ENCODE peak calls at places on chromosomes 12 and 14, in four cellular contexts. G is adrenal gland, H is endodermal cell, Z is OCI-LY7. P is an unnamed sample. For H3K9me3 and H3K4me1, the result is how much of the 10 kb centered on the place peaks cover.

GRCh38 chr12:5548152-5548933 is 116.4 kb downstream of the NTF3 start:
- DNase-seq in G (no peak), H (peak), Z (no peak), P (no peak)

GRCh38 chr12:110316861-110317260 is 35.8 kb downstream of the ATP2A2 start:
- DNase-seq in G (no peak), H (no peak), Z (no peak), P (no peak)

GRCh38 chr14:25887251-25887908 is 710.5 kb downstream of the NOVA1 start:
- DNase-seq in G (no peak), H (no peak), Z (no peak), P (no peak)

GRCh38 chr14:71533396-71533795 is 398.8 kb upstream of the RGS6 start:
- DNase-seq in G (no peak), H (no peak), Z (no peak), P (no peak)

GRCh38 chr14:103500148-103500990 is 22.3 kb downstream of the CKB start:
- DNase-seq in G (peak), H (peak), Z (peak), P (peak)

GRCh38 chr12:114669501-114670256 is 14.3 kb downstream of the TBX3 start:
- DNase-seq in G (peak), H (peak), Z (no peak), P (no peak)

GRCh38 chr14:53596845-53597525 is 359.6 kb downstream of the BMP4 start:
- DNase-seq in G (no peak), H (no peak), Z (no peak), P (no peak)

GRCh38 chr14:103879570-103880333 is 32.4 kb upstream of the PPP1R13B start:
- DNase-seq in G (peak), H (peak), Z (no peak), P (no peak)

GRCh38 chr12:93783827-93784226 is 106.7 kb downstream of the CRADD start:
- DNase-seq in G (no peak), H (no peak), Z (no peak), P (no peak)

GRCh38 chr14:34219661-34220060 is 242.4 kb downstream of the SPTSSA start:
- DNase-seq in G (no peak), H (no peak), Z (no peak), P (no peak)

GRCh38 chr12:25958254-25959068 is at the start of gene RASSF8:
- DNase-seq in G (peak), H (peak), Z (no peak), P (no peak)

GRCh38 chr12:65798903-65799302 is 25.4 kb upstream of the HMGA2 start:
- DNase-seq in G (no peak), H (peak), Z (no peak), P (no peak)

GRCh38 chr12:2126676-2127406 is 74.1 kb downstream of the CACNA1C start:
- DNase-seq in G (no peak), H (no peak), Z (no peak), P (no peak)

GRCh38 chr12:50043854-50044253 is 13.5 kb upstream of the ASIC1 start:
- DNase-seq in G (no peak), H (no peak), Z (no peak), P (no peak)

GRCh38 chr12:91139264-91139663 is 28.0 kb upstream of the LUM start:
- DNase-seq in G (no peak), H (no peak), Z (no peak), P (no peak)

GRCh38 chr12:34601689-34602088 is 579.4 kb downstream of the ALG10 start:
- DNase-seq in G (no peak), H (no peak), Z (no peak), P (no peak)

GRCh38 chr12:34600592-34601462 is 578.5 kb downstream of the ALG10 start:
- DNase-seq in G (no peak), H (no peak), Z (no peak), P (no peak)

GRCh38 chr12:34603382-34604035 is 581.2 kb downstream of the ALG10 start:
- DNase-seq in G (peak), H (no peak), Z (no peak), P (no peak)

GRCh38 chr12:34604227-34604626 is 581.9 kb downstream of the ALG10 start:
- DNase-seq in G (no peak), H (no peak), Z (no peak), P (no peak)

DNA sequence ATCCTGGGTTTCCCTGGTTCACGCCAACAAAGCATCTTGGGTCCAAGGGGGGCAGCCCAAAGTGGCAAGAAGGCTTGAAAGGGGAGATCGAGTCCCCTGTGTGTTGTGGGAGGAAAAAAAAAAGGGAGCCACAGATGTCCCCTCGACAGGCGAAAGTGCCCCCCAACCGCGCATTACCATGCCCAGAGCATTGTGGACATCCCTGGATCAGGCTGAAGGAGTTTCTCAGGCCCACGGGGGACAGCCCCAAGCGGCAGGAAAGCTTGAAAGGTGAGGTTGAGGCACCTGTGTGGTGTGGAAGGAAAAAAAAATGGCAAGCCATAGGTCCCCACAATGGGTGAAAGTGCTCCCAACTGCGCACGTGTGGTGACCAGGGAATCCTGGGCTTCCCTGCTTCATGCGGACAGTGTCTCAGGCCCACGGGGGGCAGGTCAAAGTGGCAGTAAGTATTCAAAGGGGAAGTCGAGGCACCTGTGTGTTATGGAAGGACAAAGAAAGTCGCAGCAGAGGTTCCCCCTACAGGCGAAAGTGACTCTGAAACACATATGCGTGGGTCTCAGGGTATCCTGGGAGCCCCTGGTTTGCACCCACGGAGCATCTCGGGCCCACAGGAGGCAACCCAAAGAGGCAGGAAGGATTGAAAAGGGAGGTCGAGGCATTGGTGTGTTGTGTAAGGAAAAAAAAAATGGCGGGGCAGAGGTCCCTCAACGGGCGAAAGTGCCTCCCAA is 580.1 kb downstream of the ALG10 start:
- DNase-seq in G (peak), H (no peak), Z (no peak), P (no peak)
- H3K9me3 ChIP-seq in G (under half), H (under half), Z (under half), P (under half)

GRCh38 chr12:60052483-60052882 is 456.7 kb downstream of the SLC16A7 start:
- DNase-seq in G (no peak), H (no peak), Z (no peak), P (no peak)
- H3K4me1 ChIP-seq in G (under half), H (under half), Z (under half), P (under half)

GRCh38 chr12:61290473-61290872 is 969.7 kb upstream of the USP15 start:
- DNase-seq in G (no peak), H (no peak), Z (no peak), P (no peak)
- H3K9me3 ChIP-seq in G (under half), H (half or more), Z (under half), P (under half)

DNA sequence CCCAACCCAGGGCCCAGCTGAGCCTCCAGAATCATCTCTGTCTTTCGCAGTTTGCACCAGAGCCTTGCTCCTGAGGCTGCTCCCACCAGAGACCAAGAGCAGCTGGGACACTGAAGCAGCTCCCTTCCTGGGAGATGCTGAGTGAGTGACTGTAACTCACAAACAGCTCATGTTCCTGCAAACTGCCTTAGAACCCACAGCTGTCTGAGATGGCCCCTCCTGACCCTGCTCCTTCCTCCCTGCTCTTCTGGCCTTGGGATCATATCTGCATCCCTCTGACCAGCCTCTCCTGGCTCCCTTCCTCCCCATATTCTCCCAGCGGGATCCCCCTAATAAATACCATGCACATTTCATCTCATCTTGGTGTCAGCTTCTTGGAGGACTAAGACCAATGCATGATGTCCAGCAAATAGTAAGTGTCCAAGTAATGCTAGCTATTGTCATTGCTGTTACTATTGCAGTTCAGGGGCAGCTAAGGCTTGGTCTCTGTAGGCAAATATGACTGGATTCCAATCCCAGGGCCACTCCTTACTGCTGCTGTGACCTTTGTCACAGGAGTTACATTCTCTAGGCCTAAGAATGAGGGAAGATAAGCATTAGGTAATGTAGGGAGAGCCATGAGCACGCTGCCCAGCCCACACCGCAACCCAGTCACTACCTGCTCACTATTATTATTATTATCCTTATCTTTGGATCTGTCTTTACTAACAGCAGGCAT is 47.9 kb downstream of the SYNE3 start:
- DNase-seq in G (no peak), H (no peak), Z (no peak), P (no peak)
- H3K4me1 ChIP-seq in G (under half), H (under half), Z (under half), P (under half)

GRCh38 chr12:38141239-38141638 is 175.3 kb upstream of the ALG10B start:
- DNase-seq in G (no peak), H (no peak), Z (no peak), P (no peak)

GRCh38 chr12:38141861-38142260 is 174.7 kb upstream of the ALG10B start:
- DNase-seq in G (no peak), H (no peak), Z (no peak), P (no peak)

GRCh38 chr12:38142974-38143373 is 173.6 kb upstream of the ALG10B start:
- DNase-seq in G (no peak), H (no peak), Z (no peak), P (no peak)

GRCh38 chr12:38144049-38144448 is 172.5 kb upstream of the ALG10B start:
- DNase-seq in G (no peak), H (no peak), Z (no peak), P (no peak)

DNA sequence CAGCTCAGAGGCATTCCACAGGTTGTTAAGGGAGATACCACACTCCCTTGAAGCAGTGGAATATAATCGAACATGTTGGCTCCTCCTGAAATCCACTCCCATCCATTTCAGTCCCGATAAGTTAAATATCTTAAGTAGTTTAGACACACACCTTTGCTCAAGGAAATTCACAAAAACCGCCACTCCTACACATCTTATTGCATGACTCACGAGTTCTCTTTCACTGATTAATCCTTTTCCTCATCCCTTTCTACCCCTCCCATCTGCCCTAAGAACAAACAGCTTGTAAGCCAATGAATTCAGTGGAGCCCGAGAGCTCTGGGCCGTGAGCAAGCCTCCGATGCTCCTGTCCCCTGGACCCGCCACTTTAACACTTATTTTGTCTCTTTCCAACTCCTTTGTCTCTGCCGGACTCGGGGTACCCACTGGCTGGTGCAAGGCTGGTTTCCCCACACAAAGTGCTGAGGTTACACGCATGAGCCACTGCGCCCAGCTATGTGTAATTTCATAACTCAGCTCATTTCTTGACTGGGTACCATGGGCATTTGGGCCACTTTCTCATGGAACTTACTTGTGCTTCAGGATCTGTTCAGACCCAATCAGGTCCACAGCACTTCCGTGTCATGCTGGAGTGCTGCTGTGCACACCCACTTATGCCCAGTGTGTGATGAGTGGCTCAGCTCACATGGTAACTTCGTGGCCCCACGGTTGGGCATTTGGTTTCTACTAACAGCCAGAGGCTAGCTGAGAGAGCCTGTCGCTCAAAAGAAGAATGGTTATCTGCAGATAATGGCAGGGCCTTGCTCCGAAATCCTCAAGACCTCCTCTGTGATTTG is 171.8 kb upstream of the ALG10B start:
- DNase-seq in G (no peak), H (no peak), Z (no peak), P (no peak)
- H3K9me3 ChIP-seq in G (under half), H (half or more), Z (under half), P (under half)

GRCh38 chr14:22888662-22889061 is 5.6 kb downstream of the REM2 start:
- DNase-seq in G (no peak), H (no peak), Z (peak), P (no peak)
- H3K4me1 ChIP-seq in G (under half), H (under half), Z (half or more), P (under half)

DNA sequence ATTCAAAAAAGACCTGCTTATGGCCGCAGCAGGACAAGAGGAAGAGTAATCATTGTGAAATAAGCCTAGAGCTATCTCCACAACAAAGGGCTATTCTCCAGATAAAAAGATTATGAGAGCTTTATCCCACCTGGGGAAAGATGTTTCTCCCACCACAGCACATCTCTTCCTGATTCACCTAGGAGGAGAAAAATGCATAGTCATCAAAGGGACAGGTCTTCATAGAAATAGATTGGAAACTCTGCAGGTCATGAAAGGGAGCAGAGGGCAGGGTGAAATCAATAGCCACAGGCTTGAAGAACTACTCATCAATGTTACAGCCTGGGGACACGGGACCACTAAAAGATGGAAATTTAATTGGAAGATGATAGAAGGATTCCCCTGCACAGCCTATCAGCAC is 453.8 kb upstream of the TMEM132C start:
- DNase-seq in G (no peak), H (no peak), Z (no peak), P (no peak)
- H3K9me3 ChIP-seq in G (under half), H (under half), Z (under half), P (under half)

DNA sequence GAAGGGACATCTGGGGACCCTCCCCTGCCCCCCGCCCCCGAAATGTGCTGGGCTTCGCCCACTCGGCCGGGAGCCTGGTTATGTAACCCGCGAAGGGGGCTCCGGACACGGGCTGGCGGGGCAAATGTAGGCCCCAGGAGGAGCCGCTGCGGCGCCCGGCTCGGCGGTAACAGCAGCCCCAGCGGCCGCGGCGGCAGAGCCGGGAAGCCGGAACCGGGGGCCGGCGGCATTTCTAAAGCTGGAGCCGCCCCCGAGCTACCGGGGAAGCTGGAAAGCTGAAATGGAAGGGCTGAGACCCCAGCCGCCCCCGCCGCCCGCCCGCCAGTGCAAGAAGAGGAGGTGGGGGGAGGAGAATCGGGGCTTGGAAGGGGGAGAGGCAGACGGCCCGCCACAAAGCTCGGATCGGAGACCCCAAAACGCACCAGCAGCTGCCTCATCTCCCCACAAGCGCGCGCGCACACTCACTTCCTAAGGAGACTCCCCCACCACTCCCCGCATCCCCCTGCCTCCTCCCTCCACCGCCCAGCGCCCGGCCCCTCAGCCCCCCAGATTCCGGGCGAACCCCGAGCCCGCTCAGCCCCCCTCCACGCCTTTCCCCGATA is 1.5 kb downstream of the KDM2B start:
- DNase-seq in G (no peak), H (peak), Z (peak), P (no peak)
- H3K4me1 ChIP-seq in G (half or more), H (under half), Z (under half), P (under half)

DNA sequence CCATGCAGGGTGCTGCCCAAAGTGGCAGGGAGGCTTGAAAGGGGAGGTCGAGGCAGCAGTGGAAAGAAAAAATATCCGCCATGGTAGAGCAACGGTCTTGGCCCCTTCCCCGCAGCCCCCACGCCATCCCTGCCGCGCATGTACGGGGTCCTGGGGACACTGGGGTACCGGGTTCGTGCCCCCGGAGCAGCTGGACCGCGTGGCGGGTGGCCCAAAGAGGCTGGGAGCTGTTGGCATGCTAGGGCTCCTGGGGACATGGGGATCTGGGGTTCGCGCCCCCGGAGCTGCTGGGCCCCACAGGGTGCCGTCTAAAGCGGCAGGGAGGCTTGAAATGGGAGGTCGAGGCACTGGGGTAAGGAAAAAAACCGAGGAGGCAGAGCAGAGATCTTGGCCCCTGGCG is 316.5 kb downstream of the ALG10 start:
- DNase-seq in G (no peak), H (no peak), Z (no peak), P (no peak)
- H3K9me3 ChIP-seq in G (under half), H (under half), Z (under half), P (under half)

GRCh38 chr12:64102339-64102738 is 119.8 kb downstream of the KICS2 start:
- DNase-seq in G (no peak), H (no peak), Z (no peak), P (no peak)
- H3K4me1 ChIP-seq in G (under half), H (under half), Z (under half), P (under half)

P was measured in thoracic aorta.